ENCODE peak calls at places on chromosomes 7 and 10, in four cellular contexts. One of them, this sample, is unnamed.

GRCh38 chr10:93006435-93007039 is 54.1 kb upstream of the CYP26C1 start:
- DNase-seq in GM12878: no peak
- DNase-seq in K562: no peak
- DNase-seq in HepG2: peak
- DNase-seq in this sample: peak

GRCh38 chr10:129658673-129659072 is 191.6 kb downstream of the MGMT start:
- DNase-seq in HepG2: peak
- DNase-seq in GM12878: no peak
- DNase-seq in K562: peak
- DNase-seq in this sample: peak

GRCh38 chr7:63900394-63901203 is 98.0 kb upstream of the ZNF722 start:
- DNase-seq in HepG2: no peak
- DNase-seq in GM12878: no peak
- DNase-seq in K562: peak
- DNase-seq in this sample: peak

GRCh38 chr10:119761106-119761505 is 35.3 kb downstream of the INPP5F start:
- DNase-seq in HepG2: no peak
- DNase-seq in GM12878: no peak
- DNase-seq in K562: no peak
- DNase-seq in this sample: no peak

GRCh38 chr7:103423467-103424179 is 22.4 kb downstream of the SLC26A5 start:
- DNase-seq in HepG2: no peak
- DNase-seq in K562: no peak
- DNase-seq in GM12878: no peak
- DNase-seq in this sample: no peak

GRCh38 chr10:110806335-110806734 is 65.4 kb upstream of the PDCD4 start:
- DNase-seq in K562: no peak
- DNase-seq in GM12878: no peak
- DNase-seq in HepG2: no peak
- DNase-seq in this sample: no peak

GRCh38 chr10:124386186-124387077 is 32.3 kb downstream of the OAT start:
- DNase-seq in K562: no peak
- DNase-seq in GM12878: no peak
- DNase-seq in HepG2: no peak
- DNase-seq in this sample: no peak

GRCh38 chr7:48041665-48041995 is 6.3 kb downstream of the C7orf57 start:
- DNase-seq in K562: no peak
- DNase-seq in HepG2: no peak
- DNase-seq in GM12878: no peak
- DNase-seq in this sample: no peak

GRCh38 chr7:140661124-140661523 is 11.6 kb upstream of the ADCK2 start:
- DNase-seq in K562: no peak
- DNase-seq in GM12878: no peak
- DNase-seq in HepG2: no peak
- DNase-seq in this sample: no peak

GRCh38 chr7:95631545-95631944 is 35.2 kb upstream of the PDK4 start:
- DNase-seq in GM12878: no peak
- DNase-seq in K562: no peak
- DNase-seq in HepG2: no peak
- DNase-seq in this sample: no peak

GRCh38 chr10:80484243-80484642 is 30.1 kb downstream of the TSPAN14 start:
- DNase-seq in GM12878: no peak
- DNase-seq in K562: no peak
- DNase-seq in HepG2: no peak
- DNase-seq in this sample: no peak

GRCh38 chr7:1193593-1194424 is 33.8 kb upstream of the ZFAND2A start:
- DNase-seq in K562: no peak
- DNase-seq in HepG2: no peak
- DNase-seq in GM12878: no peak
- DNase-seq in this sample: no peak

GRCh38 chr7:130667593-130668257 is 823 bp downstream of the COPG2 start:
- DNase-seq in GM12878: no peak
- DNase-seq in K562: no peak
- DNase-seq in HepG2: no peak
- DNase-seq in this sample: peak

GRCh38 chr7:109213081-109213480 is 643.4 kb downstream of the DNAJB9 start:
- DNase-seq in GM12878: no peak
- DNase-seq in HepG2: no peak
- DNase-seq in K562: no peak
- DNase-seq in this sample: no peak

GRCh38 chr10:129523031-129523722 is 56.1 kb downstream of the MGMT start:
- DNase-seq in HepG2: no peak
- DNase-seq in GM12878: no peak
- DNase-seq in K562: no peak
- DNase-seq in this sample: no peak

GRCh38 chr7:3427957-3428356 is 126.9 kb downstream of the SDK1 start:
- DNase-seq in GM12878: no peak
- DNase-seq in K562: no peak
- DNase-seq in HepG2: no peak
- DNase-seq in this sample: no peak

GRCh38 chr7:128207609-128208008 is 33.5 kb upstream of the LEP start:
- DNase-seq in K562: no peak
- DNase-seq in HepG2: no peak
- DNase-seq in GM12878: no peak
- DNase-seq in this sample: no peak

GRCh38 chr10:77718957-77719356 is 81.3 kb upstream of the KCNMA1 start:
- DNase-seq in K562: no peak
- DNase-seq in GM12878: no peak
- DNase-seq in HepG2: no peak
- DNase-seq in this sample: no peak

GRCh38 chr7:150324366-150324961 is 1.1 kb upstream of the ACTR3C start:
- DNase-seq in K562: peak
- DNase-seq in GM12878: no peak
- DNase-seq in HepG2: peak
- DNase-seq in this sample: peak

GRCh38 chr10:64394744-64395143 is 873.5 kb downstream of the REEP3 start:
- DNase-seq in GM12878: no peak
- DNase-seq in K562: no peak
- DNase-seq in HepG2: no peak
- DNase-seq in this sample: no peak

GRCh38 chr10:22345301-22346086 is at the start of gene SPAG6:
- DNase-seq in K562: no peak
- DNase-seq in GM12878: no peak
- DNase-seq in HepG2: no peak
- DNase-seq in this sample: no peak

GRCh38 chr10:108014145-108014901 is 849.8 kb upstream of the SORCS1 start:
- DNase-seq in HepG2: no peak
- DNase-seq in K562: no peak
- DNase-seq in GM12878: no peak
- DNase-seq in this sample: no peak

GRCh38 chr7:134355925-134356324 is 39.2 kb upstream of the SLC35B4 start:
- DNase-seq in HepG2: peak
- DNase-seq in K562: no peak
- DNase-seq in GM12878: no peak
- DNase-seq in this sample: no peak

GRCh38 chr7:92835140-92835850 is 1.1 kb downstream of the CDK6 start:
- DNase-seq in HepG2: peak
- DNase-seq in GM12878: no peak
- DNase-seq in K562: peak
- DNase-seq in this sample: peak

GRCh38 chr10:43682956-43683355 is 34.3 kb upstream of the ZNF32 start:
- DNase-seq in K562: no peak
- DNase-seq in HepG2: no peak
- DNase-seq in GM12878: no peak
- DNase-seq in this sample: no peak

DNA sequence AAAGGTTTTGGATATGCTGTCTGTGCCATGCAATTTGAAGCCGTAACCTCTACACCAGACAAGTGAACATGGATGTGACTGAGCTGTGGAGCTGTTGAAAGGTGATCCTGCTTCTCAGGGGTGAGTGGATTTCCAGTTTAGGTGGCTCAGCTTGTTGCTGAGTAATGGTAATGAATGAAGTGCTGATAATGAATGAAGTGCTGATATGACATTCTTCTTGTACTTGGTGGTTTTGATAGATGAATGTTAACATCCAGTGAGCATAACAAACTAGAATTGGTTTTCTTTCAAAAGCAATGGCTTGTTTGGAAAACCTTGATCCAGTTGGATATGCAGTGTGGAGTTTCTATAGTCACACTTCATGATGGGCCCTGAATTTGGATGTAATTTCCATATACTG is 89.7 kb upstream of the FZD8 start:
- DNase-seq in GM12878: no peak
- DNase-seq in HepG2: no peak
- DNase-seq in K562: no peak
- DNase-seq in this sample: no peak
- TF ChIP-seq FOXM1 in GM12878: no peak
- TF ChIP-seq FOXM1 in HepG2: no peak
- TF ChIP-seq FOXM1 in K562: no peak
- TF ChIP-seq FOXM1 in this sample: no peak

DNA sequence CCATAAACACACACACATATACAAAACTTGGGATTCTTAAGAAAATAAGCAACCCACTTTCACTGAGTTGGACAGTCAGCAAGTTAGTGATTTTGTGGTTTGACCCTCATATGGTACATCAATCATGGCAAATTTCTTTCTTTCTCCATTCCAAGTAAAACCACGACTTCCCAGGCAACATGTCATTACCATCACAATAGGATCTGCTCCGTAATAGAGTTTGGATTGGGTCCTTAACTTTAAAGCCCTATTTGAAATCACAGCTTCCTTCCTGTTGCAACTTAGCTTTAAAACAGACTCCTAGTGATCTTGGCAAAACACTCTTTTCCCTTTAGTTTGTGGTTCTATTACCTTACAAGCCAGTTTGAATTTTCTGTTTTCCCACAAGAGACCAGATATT is 483.6 kb downstream of the INHBA start:
- DNase-seq in HepG2: no peak
- DNase-seq in GM12878: no peak
- DNase-seq in K562: no peak
- DNase-seq in this sample: no peak
- TF ChIP-seq SP1 in HepG2: no peak
- TF ChIP-seq SP1 in GM12878: no peak
- TF ChIP-seq SP1 in K562: no peak
- TF ChIP-seq SP1 in this sample: no peak

DNA sequence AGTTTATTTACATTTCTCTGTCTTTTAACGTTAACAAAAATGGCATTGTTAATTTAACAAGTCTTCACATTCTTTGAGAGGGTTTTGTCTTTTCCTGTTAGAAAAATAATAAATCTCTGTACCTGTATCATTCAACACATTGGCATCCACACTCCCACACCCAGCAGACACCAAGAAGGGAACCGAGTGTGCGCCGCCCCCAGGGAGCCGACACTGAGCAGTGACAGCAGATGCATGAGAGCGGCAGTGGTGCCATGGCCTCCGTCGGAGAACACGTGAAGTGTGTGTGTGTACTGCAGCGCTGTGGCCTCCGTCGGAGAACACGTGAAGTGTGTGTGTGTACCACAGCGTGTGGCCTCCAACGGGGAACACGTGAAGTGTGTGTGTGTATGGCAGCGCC is 63.3 kb downstream of the DYNC2I1 start:
- DNase-seq in K562: peak
- DNase-seq in HepG2: no peak
- DNase-seq in GM12878: no peak
- DNase-seq in this sample: no peak
- TF ChIP-seq TARDBP in K562: no peak
- TF ChIP-seq TARDBP in HepG2: no peak
- TF ChIP-seq TARDBP in GM12878: no peak
- TF ChIP-seq TARDBP in this sample: no peak

DNA sequence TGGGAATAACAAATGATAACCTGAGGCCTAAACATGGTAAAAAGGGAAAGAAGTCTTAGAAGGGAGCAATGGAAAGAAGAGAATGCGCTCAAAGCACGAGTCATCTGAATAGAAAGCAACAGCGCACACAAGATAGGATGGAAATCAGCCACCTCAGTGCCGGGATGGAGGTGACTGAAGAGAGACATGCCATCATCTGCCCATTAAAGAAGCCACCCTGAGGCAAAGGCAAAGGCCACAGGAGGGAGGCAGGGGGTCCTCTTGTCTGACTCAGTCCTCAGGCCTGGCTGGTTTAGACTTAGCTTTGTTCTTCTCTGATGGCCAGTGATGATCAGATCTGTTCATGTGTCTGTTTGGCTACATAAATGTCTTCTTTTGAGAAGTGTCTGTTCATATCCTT is 180.6 kb downstream of the CHCHD3 start:
- DNase-seq in GM12878: no peak
- DNase-seq in HepG2: no peak
- DNase-seq in K562: no peak
- DNase-seq in this sample: no peak
- TF ChIP-seq FOXM1 in GM12878: no peak
- TF ChIP-seq FOXM1 in HepG2: no peak
- TF ChIP-seq FOXM1 in K562: no peak
- TF ChIP-seq FOXM1 in this sample: no peak

DNA sequence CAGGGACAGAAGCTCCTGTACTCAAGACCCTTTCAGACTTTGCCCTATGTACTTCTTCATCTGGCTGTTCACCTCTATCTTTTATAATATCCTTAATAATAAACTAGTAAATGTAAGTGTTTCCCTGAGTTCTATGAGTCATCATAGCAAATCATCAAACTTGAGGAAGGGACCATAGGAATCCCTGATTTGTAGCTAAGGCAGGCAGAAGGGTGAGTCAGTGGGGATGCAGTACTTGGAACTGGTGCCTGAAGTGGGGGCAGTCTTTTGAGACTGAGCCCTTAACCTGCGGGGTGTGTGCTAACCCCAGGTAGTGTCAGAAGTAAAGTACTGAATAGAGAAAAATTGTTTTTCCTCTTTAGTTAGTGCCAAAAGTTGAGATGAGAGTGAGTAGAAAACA is 6.2 kb upstream of the TMEM243 start:
- DNase-seq in GM12878: no peak
- DNase-seq in HepG2: no peak
- DNase-seq in K562: no peak
- DNase-seq in this sample: no peak
- TF ChIP-seq SP1 in GM12878: no peak
- TF ChIP-seq SP1 in HepG2: no peak
- TF ChIP-seq SP1 in K562: no peak
- TF ChIP-seq SP1 in this sample: no peak

GRCh38 chr7:110841840-110842579 is 248.9 kb upstream of the LRRN3 start:
- DNase-seq in GM12878: no peak
- DNase-seq in HepG2: no peak
- DNase-seq in K562: no peak
- DNase-seq in this sample: no peak

GRCh38 chr7:110835209-110835608 is 255.7 kb upstream of the LRRN3 start:
- DNase-seq in K562: no peak
- DNase-seq in GM12878: no peak
- DNase-seq in HepG2: peak
- DNase-seq in this sample: no peak

GRCh38 chr7:110842796-110843195 is 248.1 kb upstream of the LRRN3 start:
- DNase-seq in GM12878: no peak
- DNase-seq in HepG2: no peak
- DNase-seq in K562: no peak
- DNase-seq in this sample: no peak

GRCh38 chr7:110835889-110836288 is 255.0 kb upstream of the LRRN3 start:
- DNase-seq in K562: no peak
- DNase-seq in HepG2: no peak
- DNase-seq in GM12878: no peak
- DNase-seq in this sample: no peak

DNA sequence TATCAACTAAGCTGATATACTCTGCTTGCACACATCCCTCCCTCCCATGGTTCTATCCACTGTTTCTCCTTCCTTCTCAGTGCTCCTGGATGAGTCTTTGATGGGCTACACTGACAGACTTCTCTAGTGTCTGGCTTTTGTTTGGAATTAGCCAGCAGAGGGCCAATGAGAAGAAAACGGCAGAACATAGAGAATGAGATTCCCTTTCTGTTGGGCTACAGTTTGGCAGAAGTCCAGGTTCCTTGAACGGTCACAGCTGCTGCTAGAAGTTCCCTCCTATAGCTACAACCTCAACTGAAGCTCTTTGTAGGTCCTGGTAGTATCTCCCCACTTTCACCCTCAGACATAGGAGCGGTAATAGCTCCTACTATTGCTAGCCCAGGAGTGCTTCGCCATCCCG is 251.1 kb upstream of the LRRN3 start:
- DNase-seq in HepG2: peak
- DNase-seq in K562: peak
- DNase-seq in GM12878: no peak
- DNase-seq in this sample: peak
- TF ChIP-seq TARDBP in HepG2: no peak
- TF ChIP-seq TARDBP in K562: no peak
- TF ChIP-seq TARDBP in GM12878: no peak
- TF ChIP-seq TARDBP in this sample: no peak